ENCODE peak calls at places on chromosomes 11 and 22, in four cellular contexts. Z, J, T and I are unnamed samples.

GRCh38 chr11:117840881-117841581 is 16.5 kb upstream of the FXYD2 start:
- DNase-seq in Z (peak; percentile 30), J (no peak), T (peak; percentile 4), I (no peak)

GRCh38 chr22:49348631-49349030 is 479.0 kb downstream of the BRD1 start:
- DNase-seq in Z (no peak), J (no peak), T (no peak), I (no peak)

GRCh38 chr11:8908099-8908498 is 2.9 kb upstream of the AKIP1 start:
- DNase-seq in Z (no peak), J (no peak), T (no peak), I (no peak)

GRCh38 chr22:37112084-37112728 is 2.7 kb upstream of the TMPRSS6 start:
- DNase-seq in Z (no peak), J (no peak), T (no peak), I (no peak)

GRCh38 chr11:71325418-71326327 is 73.3 kb upstream of the SHANK2 start:
- DNase-seq in Z (peak; percentile 48), J (no peak), T (no peak), I (no peak)

GRCh38 chr11:8871283-8871775 is 39.7 kb upstream of the AKIP1 start:
- DNase-seq in Z (peak; percentile 92), J (peak; percentile 89), T (peak; percentile 57), I (peak; percentile 66)

GRCh38 chr11:94750319-94751215 is 17.6 kb upstream of the AMOTL1 start:
- DNase-seq in Z (no peak), J (no peak), T (no peak), I (peak; percentile 32)

GRCh38 chr11:131895865-131896264 is 525.5 kb downstream of the NTM start:
- DNase-seq in Z (no peak), J (no peak), T (no peak), I (no peak)

GRCh38 chr22:39351689-39352214 is 2.0 kb downstream of the SYNGR1 start:
- DNase-seq in Z (no peak), J (peak; percentile 43), T (no peak), I (no peak)

GRCh38 chr11:18171377-18172000 is 1.1 kb upstream of the MRGPRX4 start:
- DNase-seq in Z (no peak), J (peak; percentile 59), T (no peak), I (no peak)

GRCh38 chr22:24419480-24419860 is 7.9 kb upstream of the ADORA2A start:
- DNase-seq in Z (no peak), J (no peak), T (no peak), I (no peak)

GRCh38 chr11:70899616-70900015 is 352.8 kb downstream of the SHANK2 start:
- DNase-seq in Z (no peak), J (no peak), T (no peak), I (no peak)

GRCh38 chr22:18970180-18970947 is 34.3 kb upstream of the PRODH start:
- DNase-seq in Z (no peak), J (peak; percentile 62), T (no peak), I (peak; percentile 37)

GRCh38 chr11:119639642-119640205 is 89.3 kb downstream of the NECTIN1 start:
- DNase-seq in Z (no peak), J (no peak), T (no peak), I (no peak)

GRCh38 chr11:91686700-91687099 is 537.9 kb upstream of the FAT3 start:
- DNase-seq in Z (no peak), J (peak; percentile 7), T (no peak), I (no peak)

GRCh38 chr11:47551086-47551485 is 1.8 kb downstream of the CELF1 start:
- DNase-seq in Z (no peak), J (peak; percentile 35), T (no peak), I (no peak)

GRCh38 chr11:130892847-130893246 is 23.4 kb downstream of the SNX19 start:
- DNase-seq in Z (no peak), J (no peak), T (no peak), I (no peak)
- H3K4me3 ChIP-seq in Z (no peak overlapping the region), J (no peak overlapping the region), T (no peak overlapping the region), I (no peak overlapping the region)

DNA sequence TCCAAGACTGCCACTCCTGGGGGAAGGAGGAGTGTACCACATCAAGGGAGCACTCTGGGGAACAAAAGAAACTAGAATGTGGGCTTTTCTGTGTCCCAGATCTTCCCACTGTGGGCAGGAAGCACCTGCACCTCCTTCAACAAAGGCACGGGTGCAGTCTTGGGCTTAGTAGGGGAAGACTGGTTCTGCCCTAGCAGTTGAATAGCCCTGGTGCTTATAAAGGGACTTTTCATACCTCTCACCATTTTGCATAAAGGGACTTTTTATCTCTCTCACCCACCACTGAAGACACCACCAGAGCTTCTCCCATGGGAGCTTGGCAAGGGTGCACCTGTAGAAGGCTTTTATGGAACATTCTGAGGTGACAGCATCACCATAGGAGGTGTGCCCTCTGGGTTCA is 65.8 kb upstream of the MS4A8 start:
- DNase-seq in Z (no peak), J (no peak), T (no peak), I (no peak)
- H3K27ac ChIP-seq in Z (no peak overlapping the region), J (no peak overlapping the region), T (no peak overlapping the region), I (no peak overlapping the region)

DNA sequence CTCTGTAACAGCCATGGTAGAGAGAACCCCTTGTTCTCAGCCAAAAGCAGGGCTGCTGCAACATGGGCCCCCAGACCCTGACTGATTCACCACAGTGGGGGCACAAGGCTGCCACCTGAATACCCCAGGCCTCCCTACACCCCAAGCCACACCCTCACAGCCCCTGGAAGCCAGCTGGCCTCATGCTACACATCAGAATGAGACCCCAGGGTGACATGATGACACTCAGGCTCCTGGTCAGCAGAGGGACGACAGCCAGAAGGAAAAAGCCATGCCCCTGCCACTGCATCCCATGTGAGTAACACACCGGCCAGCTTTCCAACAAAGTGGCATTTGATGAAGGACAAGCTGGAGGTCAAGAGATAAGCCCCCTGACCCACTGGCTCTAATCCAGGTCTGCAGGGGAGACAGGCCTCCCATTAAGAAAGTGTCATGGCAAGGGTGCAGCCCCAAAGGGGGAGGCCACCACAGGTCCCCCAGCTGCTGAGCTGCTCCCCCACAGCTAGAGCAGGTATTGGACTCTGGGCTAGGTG is 2.6 kb downstream of the CDPF1 start:
- DNase-seq in Z (no peak), J (peak; percentile 31), T (no peak), I (no peak)
- H3K36me3 ChIP-seq in Z (peaks cover 3% of the 10 kb centered on the region), J (no peaks in the 10 kb centered on the region), T (no peaks in the 10 kb centered on the region), I (no peaks in the 10 kb centered on the region)

GRCh38 chr22:45630436-45630835 is 41.2 kb upstream of the ATXN10 start:
- DNase-seq in Z (no peak), J (no peak), T (no peak), I (no peak)

GRCh38 chr22:45628508-45628907 is 43.1 kb upstream of the ATXN10 start:
- DNase-seq in Z (no peak), J (peak; percentile 32), T (no peak), I (peak; percentile 36)

GRCh38 chr22:45627489-45628233 is 44.0 kb upstream of the ATXN10 start:
- DNase-seq in Z (no peak), J (no peak), T (no peak), I (no peak)

GRCh38 chr22:45631140-45631539 is 40.5 kb upstream of the ATXN10 start:
- DNase-seq in Z (peak; percentile 22), J (no peak), T (no peak), I (no peak)

DNA sequence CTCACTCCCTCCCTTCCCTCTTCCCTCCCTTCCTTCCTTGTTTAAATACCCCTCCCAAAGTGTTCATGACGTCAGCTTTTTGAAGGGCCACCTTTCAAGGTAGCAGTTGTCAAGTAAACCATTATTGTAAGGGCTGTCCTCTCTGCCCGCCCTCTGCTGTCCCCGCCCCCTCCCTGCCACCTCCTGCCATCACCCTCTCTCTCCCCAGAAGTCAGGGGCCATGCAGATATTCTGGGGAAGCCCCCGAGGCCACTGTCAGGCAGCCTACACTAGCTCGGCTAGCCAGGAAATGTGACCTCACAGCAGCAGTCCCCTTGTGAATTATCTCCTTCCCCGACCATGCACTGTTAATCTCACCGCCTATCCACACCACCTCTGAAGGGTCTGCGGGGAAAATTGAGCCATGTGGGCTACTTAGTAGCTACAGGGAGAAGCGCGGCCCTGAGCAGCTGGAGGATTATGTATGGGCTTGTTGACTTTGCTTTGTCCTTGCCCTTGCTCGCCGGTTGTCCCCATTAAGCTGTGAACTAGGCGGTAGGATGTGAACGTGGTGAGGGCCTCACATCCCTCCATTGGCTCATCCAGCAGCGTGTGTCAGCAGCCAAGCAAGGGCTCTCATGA is 42.1 kb upstream of the ATXN10 start:
- DNase-seq in Z (no peak), J (peak; percentile 16), T (no peak), I (no peak)
- H3K4me3 ChIP-seq in Z (no peak overlapping the region), J (no peak overlapping the region), T (no peak overlapping the region), I (no peak overlapping the region)

GRCh38 chr11:68282861-68283230 is 11.1 kb upstream of the C11orf24 start:
- DNase-seq in Z (no peak), J (no peak), T (no peak), I (no peak)
- H3K27ac ChIP-seq in Z (no peak overlapping the region), J (no peak overlapping the region), T (no peak overlapping the region), I (no peak overlapping the region)

GRCh38 chr11:27119396-27119795 is 78.8 kb downstream of the BBOX1 start:
- DNase-seq in Z (no peak), J (no peak), T (no peak), I (no peak)
- H3K36me3 ChIP-seq in Z (no peaks in the 10 kb centered on the region), J (no peaks in the 10 kb centered on the region), T (no peaks in the 10 kb centered on the region), I (no peaks in the 10 kb centered on the region)

GRCh38 chr11:107859459-107860239 is 1.1 kb upstream of the SLC35F2 start:
- DNase-seq in Z (peak; percentile 74), J (no peak), T (peak; percentile 79), I (peak; percentile 35)

GRCh38 chr11:107857550-107858216 is 904 bp downstream of the SLC35F2 start:
- DNase-seq in Z (peak; percentile 48), J (peak; percentile 39), T (no peak), I (no peak)

GRCh38 chr11:107856180-107856980 is 2.2 kb downstream of the SLC35F2 start:
- DNase-seq in Z (no peak), J (no peak), T (peak; percentile 11), I (no peak)

GRCh38 chr11:107858217-107859070 is at the start of gene SLC35F2:
- DNase-seq in Z (peak; percentile 77), J (peak; percentile 83), T (peak; percentile 85), I (peak; percentile 72)

DNA sequence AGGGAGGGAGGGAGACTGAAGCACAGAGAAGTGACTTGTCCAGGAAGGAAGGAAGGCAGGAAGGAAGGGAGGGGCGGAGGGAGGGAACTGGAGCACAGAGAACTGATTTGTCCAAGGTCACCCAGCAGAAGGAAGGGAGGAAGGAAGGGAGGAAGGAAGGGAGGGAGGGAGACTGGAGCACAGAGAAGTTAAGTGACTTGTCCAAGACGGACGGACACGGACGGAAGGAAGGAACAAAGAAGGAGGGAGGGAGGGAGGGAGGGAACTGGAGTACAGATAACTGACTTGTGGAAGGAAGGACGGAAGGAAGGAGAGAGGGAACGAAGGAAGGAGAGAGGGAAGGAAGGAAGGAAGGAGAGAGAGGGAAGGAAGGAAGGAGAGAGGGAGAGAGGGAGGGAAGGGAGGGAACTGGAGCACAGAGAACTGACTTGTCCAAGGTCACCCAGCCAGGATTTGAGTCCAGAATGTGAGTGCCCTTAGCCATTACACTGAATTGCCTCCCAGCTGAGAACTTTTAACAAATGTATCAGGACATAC is 1.5 kb downstream of the SLC35F2 start:
- DNase-seq in Z (no peak), J (no peak), T (peak; percentile 66), I (no peak)
- H3K4me3 ChIP-seq in Z (no peak overlapping the region), J (no peak overlapping the region), T (peak overlapping the region; percentile 65), I (no peak overlapping the region)

DNA sequence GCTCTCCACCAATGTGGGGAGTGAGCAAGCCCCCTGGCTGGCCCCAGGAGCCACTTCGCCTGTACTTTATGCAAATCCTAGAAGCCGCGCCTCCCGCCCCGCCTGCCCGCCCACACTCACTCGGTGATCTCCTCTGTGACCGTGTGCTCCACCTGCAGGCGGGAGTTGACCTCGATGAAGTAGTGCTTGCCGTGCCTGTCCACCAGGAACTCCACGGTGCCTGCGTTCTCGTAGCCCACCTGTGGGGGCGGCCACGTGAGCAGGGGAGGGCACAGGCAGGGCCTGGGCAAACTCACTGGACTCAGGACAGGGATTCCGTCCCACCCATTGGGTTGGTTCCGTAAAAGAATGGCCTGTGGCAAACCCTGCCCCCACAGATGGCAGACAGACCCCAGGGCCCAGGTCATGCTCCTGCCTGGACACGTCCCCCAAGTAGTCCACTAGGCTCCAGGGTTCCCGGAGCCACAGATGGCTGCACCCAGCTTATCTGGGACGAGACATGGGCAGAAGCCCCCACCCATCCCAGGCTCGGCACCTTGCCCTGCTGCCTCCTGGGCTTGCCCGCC is 11.9 kb downstream of the LRFN4 start:
- DNase-seq in Z (no peak), J (peak; percentile 79), T (peak; percentile 89), I (peak; percentile 83)
- H3K27ac ChIP-seq in Z (no peak overlapping the region), J (no peak overlapping the region), T (no peak overlapping the region), I (no peak overlapping the region)